ENCODE peak calls at places on chromosomes 12 and 14, in seven cellular contexts. O is MM.1S; R is psoas muscle; B is endothelial cell of umbilical vein; X is mucosa of descending colon; J is Peyer's patch; S is effector memory CD4-positive, alpha-beta T cell. I is an unnamed sample.

GRCh38 chr12:110744697-110745264 is 2.1 kb upstream of the PPP1CC start:
- DNase-seq in R (no peak), J (peak; percentile 81), B (no peak), X (peak; percentile 74), O (no peak), S (no peak), I (no peak)

GRCh38 chr12:63955831-63956685 is 111.6 kb downstream of the SRGAP1 start:
- DNase-seq in X (no peak), J (no peak), R (no peak), B (no peak), S (no peak), O (no peak), I (peak; percentile 85)

GRCh38 chr14:63725786-63726185 is 2.1 kb downstream of the SGPP1 start:
- DNase-seq in S (no peak), O (no peak), X (no peak), R (no peak), J (no peak), B (peak; percentile 11), I (no peak)

GRCh38 chr12:75883241-75883640 is 148.3 kb downstream of the PHLDA1 start:
- DNase-seq in X (no peak), S (no peak), O (no peak), B (no peak), J (no peak), R (no peak), I (no peak)

GRCh38 chr12:116693259-116694227 is 44.3 kb downstream of the SPRING1 start:
- DNase-seq in B (no peak), J (peak; percentile 76), S (no peak), O (no peak), X (peak; percentile 47), R (no peak), I (no peak)

GRCh38 chr12:6200266-6201198 is at the start of gene CD9:
- DNase-seq in R (peak; percentile 79), B (peak; percentile 56), J (peak; percentile 81), X (peak; percentile 88), S (no peak), O (peak; percentile 81), I (no peak)

GRCh38 chr12:53005215-53005985 is 856 bp upstream of the EIF4B start:
- DNase-seq in S (peak; percentile 1), B (no peak), R (peak; percentile 57), O (no peak), J (peak; percentile 54), X (peak; percentile 55), I (no peak)

GRCh38 chr12:105214670-105215375 is 21.2 kb downstream of the APPL2 start:
- DNase-seq in R (no peak), O (no peak), B (peak; percentile 45), X (peak; percentile 93), J (peak; percentile 93), S (no peak), I (no peak)

GRCh38 chr12:24560867-24561266 is 388.0 kb downstream of the BCAT1 start:
- DNase-seq in R (no peak), S (no peak), J (no peak), O (no peak), X (no peak), B (no peak), I (no peak)

DNA sequence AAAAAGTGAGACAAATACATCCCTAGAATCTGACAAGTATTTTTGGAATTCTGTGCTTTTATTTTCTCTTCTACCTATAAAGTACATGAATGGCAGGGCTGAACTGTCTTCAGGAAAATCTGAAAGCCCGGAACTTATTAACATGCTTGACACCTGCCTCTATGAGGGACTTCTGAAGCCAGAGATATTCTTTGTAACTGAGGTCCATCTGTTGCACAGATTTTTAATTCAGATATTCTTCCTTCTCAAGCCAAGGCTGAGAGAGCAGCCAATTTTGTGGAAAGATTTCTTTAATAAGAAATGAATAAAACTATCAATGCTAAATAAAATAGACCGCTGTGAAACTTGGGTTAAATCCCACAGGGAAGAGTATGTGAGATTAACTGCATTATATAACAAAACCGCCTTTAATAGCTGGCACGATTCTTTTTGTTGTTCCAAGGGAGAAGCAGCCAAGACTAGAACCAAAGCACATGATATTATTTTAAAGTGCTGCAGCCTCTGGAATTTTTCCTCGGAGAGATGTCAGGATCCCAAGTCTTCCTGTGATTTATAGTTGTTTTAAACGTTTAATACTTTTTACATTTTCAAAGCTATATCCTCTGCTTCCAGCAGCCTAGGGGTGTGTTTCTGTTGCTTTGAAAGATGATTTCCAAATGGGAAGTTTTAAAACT is 148.9 kb downstream of the CRADD start:
- DNase-seq in O (no peak), B (peak; percentile 39), X (no peak), R (no peak), S (no peak), J (no peak), I (no peak)
- H3K4me1 ChIP-seq in O (no peaks in the 10 kb centered on the region), B (no peaks in the 10 kb centered on the region), X (no peaks in the 10 kb centered on the region), R (peaks cover 41% of the 10 kb centered on the region), S (no peaks in the 10 kb centered on the region), J (no peaks in the 10 kb centered on the region), I (peaks cover 20% of the 10 kb centered on the region)

GRCh38 chr12:124388038-124388676 is 93.3 kb downstream of the RFLNA start:
- DNase-seq in O (no peak), J (no peak), X (no peak), B (peak; percentile 8), S (no peak), R (no peak), I (no peak)

GRCh38 chr12:124391340-124392261 is 96.7 kb downstream of the RFLNA start:
- DNase-seq in X (peak; percentile 67), J (no peak), S (peak; percentile 13), R (peak; percentile 83), B (peak; percentile 42), O (peak; percentile 18), I (peak; percentile 69)

GRCh38 chr12:124388679-124389536 is 94.0 kb downstream of the RFLNA start:
- DNase-seq in S (peak; percentile 44), J (peak; percentile 91), R (peak; percentile 96), X (peak; percentile 90), B (peak; percentile 87), O (peak; percentile 52), I (peak; percentile 85)

GRCh38 chr12:124390442-124391116 is 95.7 kb downstream of the RFLNA start:
- DNase-seq in O (no peak), S (no peak), J (no peak), B (peak; percentile 72), X (peak; percentile 60), R (peak; percentile 84), I (no peak)

DNA sequence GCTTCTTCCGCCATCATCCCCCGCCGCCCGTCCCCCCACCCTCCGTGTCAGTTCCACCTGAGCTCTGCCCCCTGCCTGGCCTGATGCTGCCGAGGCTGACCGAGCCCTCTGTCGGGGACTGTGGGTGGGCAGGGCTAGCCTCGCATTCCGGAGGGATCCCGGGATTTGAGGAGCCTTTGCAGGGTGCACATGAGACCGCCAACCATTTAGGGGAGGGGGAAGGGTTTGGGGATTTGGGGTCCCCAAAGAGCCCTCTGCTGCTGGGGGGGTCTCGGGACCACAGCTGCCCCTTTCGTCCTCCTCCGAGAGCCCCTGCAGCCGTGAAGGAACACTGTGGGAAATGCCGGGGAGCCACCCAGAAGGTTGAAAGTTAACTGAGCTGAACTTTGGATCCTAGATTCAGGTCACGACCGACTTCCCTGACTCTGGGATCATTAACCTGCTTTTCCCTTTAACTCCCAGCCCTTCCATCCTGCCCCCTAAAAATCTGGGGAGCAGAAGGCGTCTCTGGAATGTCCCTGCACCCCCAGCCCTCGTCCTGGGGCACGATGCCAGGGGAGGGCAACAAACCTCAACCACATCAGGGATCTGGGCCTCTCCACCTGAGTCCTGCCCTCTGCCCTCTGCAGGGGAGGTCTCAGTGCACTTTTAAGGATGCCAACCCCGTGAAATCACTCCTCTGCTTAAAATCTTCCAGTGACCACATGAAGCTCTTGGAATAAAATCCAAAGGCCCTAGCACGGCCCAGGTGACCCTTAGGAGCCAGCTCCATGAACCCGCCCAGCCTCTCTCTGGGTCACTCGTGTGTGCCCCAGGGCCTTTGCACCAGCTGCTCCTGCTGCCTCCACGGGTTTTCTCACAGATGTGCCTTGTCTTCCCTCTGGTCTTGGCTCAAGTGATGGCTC is 94.9 kb downstream of the RFLNA start:
- DNase-seq in O (no peak), R (no peak), B (no peak), S (no peak), J (no peak), X (peak; percentile 63), I (no peak)
- H3K4me1 ChIP-seq in O (peaks cover 18% of the 10 kb centered on the region), R (peaks cover 76% of the 10 kb centered on the region), B (peaks cover 77% of the 10 kb centered on the region), S (peaks cover 15% of the 10 kb centered on the region), J (peaks cover 87% of the 10 kb centered on the region), X (peaks cover 46% of the 10 kb centered on the region), I (peaks cover 7% of the 10 kb centered on the region)

GRCh38 chr12:98783420-98783819 is 138.3 kb downstream of the APAF1 start:
- DNase-seq in X (no peak), S (no peak), B (no peak), O (no peak), J (no peak), R (no peak), I (no peak)
- H3K4me1 ChIP-seq in X (no peaks in the 10 kb centered on the region), S (no peaks in the 10 kb centered on the region), B (no peaks in the 10 kb centered on the region), O (no peaks in the 10 kb centered on the region), J (no peaks in the 10 kb centered on the region), R (no peaks in the 10 kb centered on the region), I (no peaks in the 10 kb centered on the region)

GRCh38 chr14:54138024-54138353 is 181.4 kb upstream of the BMP4 start:
- DNase-seq in X (no peak), J (no peak), O (no peak), S (no peak), R (no peak), B (no peak), I (no peak)

GRCh38 chr14:54135804-54136280 is 179.2 kb upstream of the BMP4 start:
- DNase-seq in B (no peak), O (no peak), R (no peak), S (no peak), X (no peak), J (no peak), I (no peak)

GRCh38 chr14:54133896-54134295 is 177.3 kb upstream of the BMP4 start:
- DNase-seq in R (no peak), X (no peak), B (no peak), S (no peak), O (no peak), J (no peak), I (no peak)

GRCh38 chr14:54138354-54139038 is 181.9 kb upstream of the BMP4 start:
- DNase-seq in B (no peak), R (no peak), S (no peak), O (no peak), X (no peak), J (no peak), I (no peak)

DNA sequence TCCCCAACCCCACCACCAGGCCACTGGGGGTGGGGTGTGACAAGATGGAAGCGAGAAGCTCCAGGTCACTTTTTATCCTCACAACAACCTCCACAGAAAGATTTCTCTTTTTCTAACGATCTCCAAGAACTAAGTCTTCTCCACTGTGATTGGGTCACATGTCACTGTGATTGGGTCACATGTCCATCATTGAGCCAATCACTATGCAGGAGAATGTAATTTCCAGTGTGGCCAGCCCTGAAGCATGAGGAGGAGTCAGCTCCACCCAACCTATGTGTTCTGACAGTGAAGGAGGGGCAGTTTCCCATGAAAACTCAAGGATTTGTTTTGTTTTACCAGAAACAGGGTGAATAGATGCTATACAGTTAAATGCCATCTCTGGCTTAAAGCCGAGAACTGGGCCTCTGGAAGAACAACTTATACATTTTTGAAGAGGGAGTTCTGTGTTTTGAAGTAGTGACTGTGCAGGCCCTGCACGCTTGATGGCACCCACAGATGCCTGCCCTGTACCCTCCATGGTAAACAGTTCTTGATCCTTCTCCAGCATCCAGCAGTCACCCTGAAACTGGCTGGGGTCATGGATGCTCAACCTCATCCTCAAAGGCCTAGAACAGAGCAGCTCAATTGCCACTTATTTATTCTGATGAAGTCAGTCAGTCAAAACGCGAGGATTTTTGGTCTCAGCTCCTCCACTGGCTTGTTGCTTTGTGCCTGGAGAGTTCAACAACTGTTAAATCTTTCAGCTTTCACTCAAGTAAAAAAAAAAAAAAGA is 180.5 kb upstream of the BMP4 start:
- DNase-seq in O (no peak), B (no peak), R (no peak), X (no peak), S (no peak), J (no peak), I (no peak)
- H3K4me1 ChIP-seq in O (no peaks in the 10 kb centered on the region), B (no peaks in the 10 kb centered on the region), R (no peaks in the 10 kb centered on the region), X (no peaks in the 10 kb centered on the region), S (no peaks in the 10 kb centered on the region), J (no peaks in the 10 kb centered on the region), I (no peaks in the 10 kb centered on the region)

GRCh38 chr12:48281811-48282210 is 68.9 kb downstream of the ZNF641 start:
- DNase-seq in O (no peak), R (no peak), B (no peak), J (no peak), S (no peak), X (no peak), I (no peak)
- H3K4me1 ChIP-seq in O (no peaks in the 10 kb centered on the region), R (no peaks in the 10 kb centered on the region), B (peaks cover 2% of the 10 kb centered on the region), J (no peaks in the 10 kb centered on the region), S (peaks cover 10% of the 10 kb centered on the region), X (no peaks in the 10 kb centered on the region), I (no peaks in the 10 kb centered on the region)